ENCODE peak calls at places on chromosomes 6 and 20, in nine cellular contexts. B is PC-3, P is GM23248, X is fibroblast of lung, O is PC-9, W is GM23338, U is MM.1S, J is GM12878, M is mammary epithelial cell. T is an unnamed sample.

GRCh38 chr6:95847061-95847460 is 168.7 kb upstream of the FUT9 start:
- DNase-seq in M (no peak), O (no peak), W (peak; percentile 43), X (no peak), J (no peak), B (no peak), P (no peak), U (no peak), T (no peak)

GRCh38 chr20:19460386-19460785 is 247.9 kb downstream of the SLC24A3 start:
- DNase-seq in U (no peak), O (no peak), W (no peak), M (no peak), B (peak; percentile 24), X (peak; percentile 50), P (peak; percentile 40), J (no peak), T (no peak)

GRCh38 chr20:62887147-62887859 is 25.7 kb upstream of the TCFL5 start:
- DNase-seq in P (peak; percentile 94), O (no peak), J (no peak), W (no peak), M (peak; percentile 75), B (peak; percentile 39), U (no peak), X (peak; percentile 96), T (peak; percentile 44)

GRCh38 chr6:66849843-66850242 is 1142.8 kb upstream of the EYS start:
- DNase-seq in B (peak; percentile 71), J (no peak), W (no peak), M (no peak), P (no peak), O (peak; percentile 35), X (no peak), U (no peak), T (no peak)

GRCh38 chr20:33729101-33729500 is 2.7 kb upstream of the ZNF341 start:
- DNase-seq in O (peak; percentile 43), X (no peak), J (no peak), B (no peak), P (no peak), W (no peak), U (no peak), M (no peak), T (no peak)

GRCh38 chr6:91575032-91575431 is 988.2 kb upstream of the MAP3K7 start:
- DNase-seq in P (no peak), J (peak; percentile 17), X (peak; percentile 11), U (no peak), O (no peak), W (no peak), B (peak; percentile 21), M (no peak), T (no peak)

GRCh38 chr6:145247677-145248419 is 487.5 kb downstream of the EPM2A start:
- DNase-seq in P (peak; percentile 91), X (peak; percentile 97), M (peak; percentile 83), J (no peak), U (no peak), O (peak; percentile 66), B (peak; percentile 87), W (no peak), T (no peak)

GRCh38 chr20:6122873-6123649 is at the start of gene FERMT1:
- DNase-seq in O (peak; percentile 91), X (peak; percentile 69), W (peak; percentile 78), P (peak; percentile 90), B (peak; percentile 96), J (no peak), U (peak; percentile 87), M (peak; percentile 97), T (no peak)

GRCh38 chr20:35318502-35319157 is 26.4 kb upstream of the FAM83C start:
- DNase-seq in X (peak; percentile 93), P (peak; percentile 81), W (no peak), J (no peak), U (no peak), M (peak; percentile 98), B (peak; percentile 99), O (peak; percentile 99), T (no peak)

GRCh38 chr20:1562622-1563021 is 5.1 kb upstream of the SIRPD start:
- DNase-seq in P (no peak), M (no peak), O (no peak), W (no peak), X (no peak), U (no peak), B (peak; percentile 0), J (no peak), T (no peak)

GRCh38 chr20:15205719-15206118 is 868.3 kb upstream of the FLRT3 start:
- DNase-seq in P (peak; percentile 52), M (peak; percentile 34), O (no peak), B (no peak), J (no peak), U (no peak), X (no peak), W (no peak), T (no peak)

GRCh38 chr20:1184638-1185315 is at the start of gene TMEM74B:
- DNase-seq in U (no peak), J (no peak), W (peak; percentile 52), X (no peak), B (no peak), O (no peak), P (peak; percentile 25), M (no peak), T (no peak)

GRCh38 chr6:136767583-136768307 is 24.5 kb downstream of the MAP3K5 start:
- DNase-seq in W (no peak), B (no peak), J (no peak), O (no peak), P (no peak), X (no peak), U (no peak), M (no peak), T (no peak)

GRCh38 chr6:157849288-157850017 is 26.4 kb downstream of the SNX9 start:
- DNase-seq in W (peak; percentile 25), M (no peak), X (no peak), U (no peak), O (no peak), J (no peak), P (no peak), B (no peak), T (no peak)

GRCh38 chr20:63062188-63063140 is 55.7 kb upstream of the BHLHE23 start:
- DNase-seq in B (no peak), U (no peak), X (no peak), M (no peak), O (no peak), J (no peak), P (no peak), W (no peak), T (no peak)

GRCh38 chr20:25056601-25057233 is 1.2 kb downstream of the ACSS1 start:
- DNase-seq in B (no peak), P (no peak), O (no peak), W (no peak), J (no peak), U (no peak), X (no peak), M (no peak), T (peak; percentile 38)

GRCh38 chr20:1196634-1197033 is 6.6 kb upstream of the C20orf202 start:
- DNase-seq in J (no peak), W (no peak), O (no peak), X (no peak), M (no peak), B (no peak), U (no peak), P (no peak), T (no peak)

GRCh38 chr20:44181611-44182010 is 5.4 kb downstream of the JPH2 start:
- DNase-seq in P (no peak), B (no peak), X (no peak), O (no peak), W (no peak), J (no peak), U (no peak), M (no peak), T (no peak)

GRCh38 chr20:44182135-44182765 is 4.7 kb downstream of the JPH2 start:
- DNase-seq in X (no peak), U (no peak), P (no peak), W (no peak), J (no peak), M (no peak), O (peak; percentile 61), B (no peak), T (no peak)

GRCh38 chr20:44182863-44183262 is 4.1 kb downstream of the JPH2 start:
- DNase-seq in P (no peak), O (no peak), J (no peak), B (no peak), U (no peak), W (no peak), M (no peak), X (no peak), T (no peak)

GRCh38 chr20:44183282-44183681 is 3.7 kb downstream of the JPH2 start:
- DNase-seq in W (no peak), M (no peak), X (no peak), B (no peak), U (no peak), J (no peak), O (no peak), P (no peak), T (no peak)

GRCh38 chr20:44180814-44181213 is 6.2 kb downstream of the JPH2 start:
- DNase-seq in O (no peak), W (peak; percentile 45), X (peak; percentile 50), P (peak; percentile 46), M (no peak), J (no peak), B (no peak), U (no peak), T (no peak)
- H3K4me1 ChIP-seq in O (peaks cover 84% of the 10 kb centered on the region), W (peaks cover 13% of the 10 kb centered on the region), X (peaks cover 8% of the 10 kb centered on the region), P (peaks cover 6% of the 10 kb centered on the region), M (peaks cover 33% of the 10 kb centered on the region), J (no peaks in the 10 kb centered on the region), B (peaks cover 21% of the 10 kb centered on the region), U (no peaks in the 10 kb centered on the region), T (no peaks in the 10 kb centered on the region)

GRCh38 chr20:39269493-39270217 is 307.5 kb downstream of the DHX35 start:
- DNase-seq in U (no peak), X (no peak), M (no peak), P (no peak), O (no peak), B (no peak), W (no peak), J (no peak), T (no peak)
- H3K4me2 ChIP-seq in U (no peak overlapping the region), X (no peak overlapping the region), M (no peak overlapping the region), P (no peak overlapping the region), O (no peak overlapping the region), B (no peak overlapping the region), W (peak overlapping the region; percentile 26), J (no peak overlapping the region), T (no peak overlapping the region)

DNA sequence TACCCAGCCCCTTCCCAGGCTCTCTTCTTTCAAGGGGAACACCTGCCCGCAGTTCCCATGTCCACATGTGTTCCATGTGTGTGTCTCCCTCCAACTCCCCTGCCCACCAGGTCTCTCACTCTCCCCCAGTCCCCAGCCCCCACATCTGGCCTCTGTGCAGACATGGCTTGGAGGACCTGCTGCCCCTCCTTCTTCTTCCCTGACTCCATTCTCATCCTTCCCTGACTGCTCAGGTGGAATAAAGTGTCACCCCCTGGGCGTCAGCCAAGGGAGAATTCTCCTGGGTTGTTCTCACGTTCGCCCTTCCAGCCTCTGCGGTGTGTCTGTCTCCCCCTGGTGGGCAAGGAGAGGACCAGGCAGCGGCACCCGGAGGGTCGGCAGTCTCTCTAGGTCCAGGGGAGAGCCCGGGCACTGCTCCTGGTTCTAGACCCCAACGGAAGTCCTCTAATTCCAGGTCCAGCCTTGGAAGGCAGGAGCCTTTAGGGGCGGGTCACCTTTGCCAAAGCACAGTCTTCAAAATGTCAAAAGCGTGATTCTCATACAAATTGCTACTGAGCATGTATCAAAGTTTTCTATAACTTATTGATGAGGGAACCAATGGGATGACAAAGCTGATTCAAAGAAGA is 50.5 kb downstream of the EBF4 start:
- DNase-seq in P (peak; percentile 80), O (no peak), B (peak; percentile 86), M (peak; percentile 54), W (peak; percentile 90), U (peak; percentile 53), J (no peak), X (peak; percentile 39), T (peak; percentile 70)
- TF ChIP-seq EZH2 in P (no peak), O (no peak), B (no peak), M (no peak), W (no peak), U (no peak), J (no peak), X (no peak), T (no peak)

GRCh38 chr6:11211235-11211634 is 21.2 kb downstream of the NEDD9 start:
- DNase-seq in O (no peak), J (no peak), X (peak; percentile 62), W (no peak), M (no peak), B (no peak), P (no peak), U (no peak), T (peak; percentile 39)
- H3K4me1 ChIP-seq in O (peaks cover 45% of the 10 kb centered on the region), J (peaks cover 3% of the 10 kb centered on the region), X (peaks cover 33% of the 10 kb centered on the region), W (peaks cover 42% of the 10 kb centered on the region), M (peaks cover 43% of the 10 kb centered on the region), B (peaks cover 49% of the 10 kb centered on the region), P (peaks cover 60% of the 10 kb centered on the region), U (no peaks in the 10 kb centered on the region), T (peaks cover 12% of the 10 kb centered on the region)